ENCODE peak calls at places on chromosomes 2 and 18, in eight cellular contexts. Z is fibroblast of pulmonary artery; S is M059J; P is dermis blood vessel endothelial cell; U is C1 segment of cervical spinal cord; R is WTC11; T is activated CD4-positive, alpha-beta T cell treated with anti-CD3 and anti-CD28 coated beads for 24 hours; V is NCI-H82. F is an unnamed sample.

GRCh38 chr2:29215739-29216608 is 100.8 kb downstream of the CLIP4 start:
- DNase-seq in T (no peak), S (no peak), R (no peak), U (no peak), Z (no peak), P (no peak), V (peak), F (no peak)

GRCh38 chr2:88005776-88006175 is 10.6 kb downstream of the RNU2-63P start:
- DNase-seq in S (no peak), V (no peak), P (no peak), R (no peak), T (no peak), Z (no peak), U (no peak), F (no peak)

GRCh38 chr2:105935048-105935447 is 190.3 kb downstream of the NCK2 start:
- DNase-seq in U (no peak), P (no peak), Z (no peak), V (peak), S (no peak), R (no peak), T (no peak), F (no peak)

GRCh38 chr18:12295389-12296086 is 12.5 kb upstream of the TUBB6 start:
- DNase-seq in R (no peak), T (no peak), P (peak), V (no peak), S (no peak), U (no peak), Z (no peak), F (no peak)

GRCh38 chr2:113136828-113137775 is 9.7 kb downstream of the IL1RN start:
- DNase-seq in V (peak), P (peak), S (peak), U (no peak), T (no peak), R (peak), Z (peak), F (peak)

GRCh38 chr18:54983041-54983686 is 23.9 kb upstream of the CCDC68 start:
- DNase-seq in T (no peak), S (peak), U (no peak), Z (peak), V (peak), R (no peak), P (peak), F (no peak)

GRCh38 chr18:63603772-63604171 is 16.6 kb downstream of the SERPINB13 start:
- DNase-seq in P (no peak), R (no peak), U (no peak), S (peak), V (no peak), Z (no peak), T (no peak), F (no peak)

GRCh38 chr2:52857722-52858121 is 909.9 kb upstream of the CHAC2 start:
- DNase-seq in V (no peak), S (no peak), P (no peak), R (no peak), Z (no peak), U (no peak), T (no peak), F (no peak)

GRCh38 chr2:44184106-44184505 is 15.4 kb downstream of the PPM1B start:
- DNase-seq in S (no peak), T (no peak), Z (no peak), R (no peak), V (no peak), P (no peak), U (no peak), F (peak)

GRCh38 chr2:100818003-100818605 is 1.8 kb upstream of the NPAS2 start:
- DNase-seq in U (no peak), S (no peak), R (no peak), V (no peak), T (no peak), Z (peak), P (no peak), F (peak)

GRCh38 chr2:149490296-149490695 is 97.3 kb downstream of the MMADHC start:
- DNase-seq in P (peak), S (peak), U (no peak), T (no peak), R (no peak), Z (peak), V (no peak), F (no peak)

GRCh38 chr2:171836151-171836910 is 57.7 kb downstream of the SLC25A12 start:
- DNase-seq in V (no peak), R (no peak), T (no peak), Z (no peak), U (no peak), P (peak), S (peak), F (no peak)

GRCh38 chr2:161418715-161419337 is 2.7 kb downstream of the TBR1 start:
- DNase-seq in P (peak), T (no peak), U (no peak), V (peak), S (no peak), R (peak), Z (no peak), F (no peak)

GRCh38 chr2:5035134-5035533 is 657.0 kb upstream of the SOX11 start:
- DNase-seq in U (no peak), R (no peak), V (peak), T (no peak), P (no peak), S (no peak), Z (no peak), F (no peak)

GRCh38 chr2:124187948-124188347 is 162.9 kb downstream of the CNTNAP5 start:
- DNase-seq in S (no peak), V (no peak), T (no peak), R (no peak), P (no peak), U (no peak), Z (no peak), F (no peak)

F was measured in stimulated activated naive CD4-positive, alpha-beta T cell.